ENCODE peak calls at places on chromosomes 6 and 20, in nine cellular contexts. One of them, this sample, is unnamed.

GRCh38 chr20:64145458-64146300 is 18.6 kb upstream of the MYT1 start:
- DNase-seq in breast epithelium: no peak
- DNase-seq in T-helper 2 cell: no peak
- DNase-seq in endothelial cell: no peak
- DNase-seq in activated gamma-delta T cell treated with Interleukin-2 at 50 U/mL for 16 hours: no peak
- DNase-seq in iris pigment epithelial cell: no peak
- DNase-seq in upper lobe of right lung: peak; percentile 30
- DNase-seq in brain microvascular endothelial cell: no peak
- DNase-seq in activated CD4-positive, alpha-beta T cell treated with anti-CD3 and anti-CD28 coated beads, Interleukin-2, amount 50 U/mL, for 1 hour: no peak
- DNase-seq in this sample: no peak

GRCh38 chr20:39245685-39246311 is 283.7 kb downstream of the DHX35 start:
- DNase-seq in breast epithelium: no peak
- DNase-seq in T-helper 2 cell: no peak
- DNase-seq in endothelial cell: no peak
- DNase-seq in activated gamma-delta T cell treated with Interleukin-2 at 50 U/mL for 16 hours: no peak
- DNase-seq in iris pigment epithelial cell: no peak
- DNase-seq in upper lobe of right lung: no peak
- DNase-seq in brain microvascular endothelial cell: no peak
- DNase-seq in activated CD4-positive, alpha-beta T cell treated with anti-CD3 and anti-CD28 coated beads, Interleukin-2, amount 50 U/mL, for 1 hour: no peak
- DNase-seq in this sample: no peak

GRCh38 chr6:15429146-15430110 is 183.6 kb downstream of the JARID2 start:
- DNase-seq in breast epithelium: no peak
- DNase-seq in T-helper 2 cell: no peak
- DNase-seq in endothelial cell: no peak
- DNase-seq in activated gamma-delta T cell treated with Interleukin-2 at 50 U/mL for 16 hours: no peak
- DNase-seq in iris pigment epithelial cell: peak; percentile 87
- DNase-seq in upper lobe of right lung: no peak
- DNase-seq in brain microvascular endothelial cell: peak; percentile 76
- DNase-seq in activated CD4-positive, alpha-beta T cell treated with anti-CD3 and anti-CD28 coated beads, Interleukin-2, amount 50 U/mL, for 1 hour: no peak
- DNase-seq in this sample: no peak

GRCh38 chr6:142867988-142868818 is 76.8 kb downstream of the HIVEP2 start:
- DNase-seq in breast epithelium: no peak
- DNase-seq in T-helper 2 cell: no peak
- DNase-seq in endothelial cell: no peak
- DNase-seq in activated gamma-delta T cell treated with Interleukin-2 at 50 U/mL for 16 hours: no peak
- DNase-seq in iris pigment epithelial cell: peak; percentile 64
- DNase-seq in upper lobe of right lung: no peak
- DNase-seq in brain microvascular endothelial cell: no peak
- DNase-seq in activated CD4-positive, alpha-beta T cell treated with anti-CD3 and anti-CD28 coated beads, Interleukin-2, amount 50 U/mL, for 1 hour: no peak
- DNase-seq in this sample: no peak

GRCh38 chr20:37734228-37734980 is 40.6 kb downstream of the CTNNBL1 start:
- DNase-seq in breast epithelium: no peak
- DNase-seq in T-helper 2 cell: no peak
- DNase-seq in endothelial cell: no peak
- DNase-seq in activated gamma-delta T cell treated with Interleukin-2 at 50 U/mL for 16 hours: no peak
- DNase-seq in iris pigment epithelial cell: peak; percentile 58
- DNase-seq in upper lobe of right lung: no peak
- DNase-seq in brain microvascular endothelial cell: peak; percentile 81
- DNase-seq in activated CD4-positive, alpha-beta T cell treated with anti-CD3 and anti-CD28 coated beads, Interleukin-2, amount 50 U/mL, for 1 hour: no peak
- DNase-seq in this sample: no peak

GRCh38 chr20:25987073-25987927 is 290.6 kb upstream of the ZNF337 start:
- DNase-seq in breast epithelium: no peak
- DNase-seq in T-helper 2 cell: peak; percentile 46
- DNase-seq in endothelial cell: peak; percentile 53
- DNase-seq in activated gamma-delta T cell treated with Interleukin-2 at 50 U/mL for 16 hours: peak; percentile 22
- DNase-seq in iris pigment epithelial cell: no peak
- DNase-seq in upper lobe of right lung: peak; percentile 72
- DNase-seq in brain microvascular endothelial cell: peak; percentile 35
- DNase-seq in activated CD4-positive, alpha-beta T cell treated with anti-CD3 and anti-CD28 coated beads, Interleukin-2, amount 50 U/mL, for 1 hour: peak; percentile 52
- DNase-seq in this sample: no peak

GRCh38 chr20:3751664-3752385 is 15.7 kb downstream of the ADISSP start:
- DNase-seq in breast epithelium: no peak
- DNase-seq in T-helper 2 cell: peak; percentile 48
- DNase-seq in endothelial cell: no peak
- DNase-seq in activated gamma-delta T cell treated with Interleukin-2 at 50 U/mL for 16 hours: no peak
- DNase-seq in iris pigment epithelial cell: no peak
- DNase-seq in upper lobe of right lung: peak; percentile 84
- DNase-seq in brain microvascular endothelial cell: no peak
- DNase-seq in activated CD4-positive, alpha-beta T cell treated with anti-CD3 and anti-CD28 coated beads, Interleukin-2, amount 50 U/mL, for 1 hour: peak; percentile 67
- DNase-seq in this sample: no peak

GRCh38 chr20:1328680-1329330 is at the start of gene SDCBP2:
- DNase-seq in breast epithelium: peak; percentile 71
- DNase-seq in T-helper 2 cell: no peak
- DNase-seq in endothelial cell: no peak
- DNase-seq in activated gamma-delta T cell treated with Interleukin-2 at 50 U/mL for 16 hours: no peak
- DNase-seq in iris pigment epithelial cell: no peak
- DNase-seq in upper lobe of right lung: peak; percentile 77
- DNase-seq in brain microvascular endothelial cell: no peak
- DNase-seq in activated CD4-positive, alpha-beta T cell treated with anti-CD3 and anti-CD28 coated beads, Interleukin-2, amount 50 U/mL, for 1 hour: no peak
- DNase-seq in this sample: no peak

GRCh38 chr6:140572129-140572528 is 1197.7 kb upstream of the CITED2 start:
- DNase-seq in breast epithelium: no peak
- DNase-seq in T-helper 2 cell: no peak
- DNase-seq in endothelial cell: no peak
- DNase-seq in activated gamma-delta T cell treated with Interleukin-2 at 50 U/mL for 16 hours: no peak
- DNase-seq in iris pigment epithelial cell: peak; percentile 94
- DNase-seq in upper lobe of right lung: no peak
- DNase-seq in brain microvascular endothelial cell: peak; percentile 67
- DNase-seq in activated CD4-positive, alpha-beta T cell treated with anti-CD3 and anti-CD28 coated beads, Interleukin-2, amount 50 U/mL, for 1 hour: no peak
- DNase-seq in this sample: no peak

GRCh38 chr20:64084209-64085152 is at the start of gene LKAAEAR1:
- DNase-seq in breast epithelium: no peak
- DNase-seq in T-helper 2 cell: no peak
- DNase-seq in endothelial cell: no peak
- DNase-seq in activated gamma-delta T cell treated with Interleukin-2 at 50 U/mL for 16 hours: no peak
- DNase-seq in iris pigment epithelial cell: no peak
- DNase-seq in upper lobe of right lung: no peak
- DNase-seq in brain microvascular endothelial cell: no peak
- DNase-seq in activated CD4-positive, alpha-beta T cell treated with anti-CD3 and anti-CD28 coated beads, Interleukin-2, amount 50 U/mL, for 1 hour: no peak
- DNase-seq in this sample: no peak

GRCh38 chr20:57656252-57656820 is 36.1 kb upstream of the ZBP1 start:
- DNase-seq in breast epithelium: no peak
- DNase-seq in T-helper 2 cell: no peak
- DNase-seq in endothelial cell: peak; percentile 2
- DNase-seq in activated gamma-delta T cell treated with Interleukin-2 at 50 U/mL for 16 hours: no peak
- DNase-seq in iris pigment epithelial cell: no peak
- DNase-seq in upper lobe of right lung: peak; percentile 56
- DNase-seq in brain microvascular endothelial cell: no peak
- DNase-seq in activated CD4-positive, alpha-beta T cell treated with anti-CD3 and anti-CD28 coated beads, Interleukin-2, amount 50 U/mL, for 1 hour: no peak
- DNase-seq in this sample: no peak

GRCh38 chr6:53530780-53531386 is 14.0 kb downstream of the GCLC start:
- DNase-seq in breast epithelium: no peak
- DNase-seq in T-helper 2 cell: no peak
- DNase-seq in endothelial cell: no peak
- DNase-seq in activated gamma-delta T cell treated with Interleukin-2 at 50 U/mL for 16 hours: no peak
- DNase-seq in iris pigment epithelial cell: no peak
- DNase-seq in upper lobe of right lung: no peak
- DNase-seq in brain microvascular endothelial cell: no peak
- DNase-seq in activated CD4-positive, alpha-beta T cell treated with anti-CD3 and anti-CD28 coated beads, Interleukin-2, amount 50 U/mL, for 1 hour: no peak
- DNase-seq in this sample: no peak

GRCh38 chr6:42200035-42200434 is 5.3 kb upstream of the GUCA1B start:
- DNase-seq in breast epithelium: no peak
- DNase-seq in T-helper 2 cell: no peak
- DNase-seq in endothelial cell: no peak
- DNase-seq in activated gamma-delta T cell treated with Interleukin-2 at 50 U/mL for 16 hours: no peak
- DNase-seq in iris pigment epithelial cell: peak; percentile 86
- DNase-seq in upper lobe of right lung: no peak
- DNase-seq in brain microvascular endothelial cell: peak; percentile 80
- DNase-seq in activated CD4-positive, alpha-beta T cell treated with anti-CD3 and anti-CD28 coated beads, Interleukin-2, amount 50 U/mL, for 1 hour: no peak
- DNase-seq in this sample: no peak

GRCh38 chr20:62900692-62901584 is 25.4 kb downstream of the DIDO1 start:
- DNase-seq in breast epithelium: peak; percentile 45
- DNase-seq in T-helper 2 cell: no peak
- DNase-seq in endothelial cell: peak; percentile 43
- DNase-seq in activated gamma-delta T cell treated with Interleukin-2 at 50 U/mL for 16 hours: no peak
- DNase-seq in iris pigment epithelial cell: no peak
- DNase-seq in upper lobe of right lung: no peak
- DNase-seq in brain microvascular endothelial cell: no peak
- DNase-seq in activated CD4-positive, alpha-beta T cell treated with anti-CD3 and anti-CD28 coated beads, Interleukin-2, amount 50 U/mL, for 1 hour: no peak
- DNase-seq in this sample: peak; percentile 63

GRCh38 chr6:149934249-149935156 is 7.3 kb upstream of the ULBP2 start:
- DNase-seq in breast epithelium: peak; percentile 43
- DNase-seq in T-helper 2 cell: peak; percentile 47
- DNase-seq in endothelial cell: peak; percentile 61
- DNase-seq in activated gamma-delta T cell treated with Interleukin-2 at 50 U/mL for 16 hours: peak; percentile 69
- DNase-seq in iris pigment epithelial cell: peak; percentile 73
- DNase-seq in upper lobe of right lung: no peak
- DNase-seq in brain microvascular endothelial cell: peak; percentile 83
- DNase-seq in activated CD4-positive, alpha-beta T cell treated with anti-CD3 and anti-CD28 coated beads, Interleukin-2, amount 50 U/mL, for 1 hour: peak; percentile 73
- DNase-seq in this sample: no peak

GRCh38 chr6:82750570-82750969 is 315.1 kb downstream of the UBE3D start:
- DNase-seq in breast epithelium: no peak
- DNase-seq in T-helper 2 cell: no peak
- DNase-seq in endothelial cell: no peak
- DNase-seq in activated gamma-delta T cell treated with Interleukin-2 at 50 U/mL for 16 hours: no peak
- DNase-seq in iris pigment epithelial cell: peak; percentile 5
- DNase-seq in upper lobe of right lung: no peak
- DNase-seq in brain microvascular endothelial cell: no peak
- DNase-seq in activated CD4-positive, alpha-beta T cell treated with anti-CD3 and anti-CD28 coated beads, Interleukin-2, amount 50 U/mL, for 1 hour: no peak
- DNase-seq in this sample: no peak

GRCh38 chr6:122438975-122439374 is 32.6 kb downstream of the SERINC1 start:
- DNase-seq in breast epithelium: no peak
- DNase-seq in T-helper 2 cell: no peak
- DNase-seq in endothelial cell: no peak
- DNase-seq in activated gamma-delta T cell treated with Interleukin-2 at 50 U/mL for 16 hours: no peak
- DNase-seq in iris pigment epithelial cell: no peak
- DNase-seq in upper lobe of right lung: no peak
- DNase-seq in brain microvascular endothelial cell: no peak
- DNase-seq in activated CD4-positive, alpha-beta T cell treated with anti-CD3 and anti-CD28 coated beads, Interleukin-2, amount 50 U/mL, for 1 hour: no peak
- DNase-seq in this sample: no peak

GRCh38 chr6:333379-334002 is 41.2 kb downstream of the DUSP22 start:
- DNase-seq in breast epithelium: no peak
- DNase-seq in T-helper 2 cell: no peak
- DNase-seq in endothelial cell: no peak
- DNase-seq in activated gamma-delta T cell treated with Interleukin-2 at 50 U/mL for 16 hours: no peak
- DNase-seq in iris pigment epithelial cell: no peak
- DNase-seq in upper lobe of right lung: peak; percentile 72
- DNase-seq in brain microvascular endothelial cell: no peak
- DNase-seq in activated CD4-positive, alpha-beta T cell treated with anti-CD3 and anti-CD28 coated beads, Interleukin-2, amount 50 U/mL, for 1 hour: no peak
- DNase-seq in this sample: no peak

GRCh38 chr6:119436583-119436982 is 87.0 kb upstream of the MAN1A1 start:
- DNase-seq in breast epithelium: no peak
- DNase-seq in T-helper 2 cell: no peak
- DNase-seq in endothelial cell: no peak
- DNase-seq in activated gamma-delta T cell treated with Interleukin-2 at 50 U/mL for 16 hours: no peak
- DNase-seq in iris pigment epithelial cell: no peak
- DNase-seq in upper lobe of right lung: no peak
- DNase-seq in brain microvascular endothelial cell: no peak
- DNase-seq in activated CD4-positive, alpha-beta T cell treated with anti-CD3 and anti-CD28 coated beads, Interleukin-2, amount 50 U/mL, for 1 hour: no peak
- DNase-seq in this sample: no peak

GRCh38 chr6:77019081-77019480 is 444.2 kb downstream of the HTR1B start:
- DNase-seq in breast epithelium: no peak
- DNase-seq in T-helper 2 cell: no peak
- DNase-seq in endothelial cell: no peak
- DNase-seq in activated gamma-delta T cell treated with Interleukin-2 at 50 U/mL for 16 hours: no peak
- DNase-seq in iris pigment epithelial cell: peak; percentile 70
- DNase-seq in upper lobe of right lung: no peak
- DNase-seq in brain microvascular endothelial cell: peak; percentile 39
- DNase-seq in activated CD4-positive, alpha-beta T cell treated with anti-CD3 and anti-CD28 coated beads, Interleukin-2, amount 50 U/mL, for 1 hour: no peak
- DNase-seq in this sample: no peak

GRCh38 chr6:157952751-157953479 is 28.7 kb upstream of the SYNJ2 start:
- DNase-seq in breast epithelium: no peak
- DNase-seq in T-helper 2 cell: no peak
- DNase-seq in endothelial cell: no peak
- DNase-seq in activated gamma-delta T cell treated with Interleukin-2 at 50 U/mL for 16 hours: no peak
- DNase-seq in iris pigment epithelial cell: no peak
- DNase-seq in upper lobe of right lung: no peak
- DNase-seq in brain microvascular endothelial cell: no peak
- DNase-seq in activated CD4-positive, alpha-beta T cell treated with anti-CD3 and anti-CD28 coated beads, Interleukin-2, amount 50 U/mL, for 1 hour: no peak
- DNase-seq in this sample: no peak

GRCh38 chr6:135251416-135251815 is 70.3 kb downstream of the MYB start:
- DNase-seq in breast epithelium: no peak
- DNase-seq in T-helper 2 cell: no peak
- DNase-seq in endothelial cell: no peak
- DNase-seq in activated gamma-delta T cell treated with Interleukin-2 at 50 U/mL for 16 hours: no peak
- DNase-seq in iris pigment epithelial cell: no peak
- DNase-seq in upper lobe of right lung: no peak
- DNase-seq in brain microvascular endothelial cell: no peak
- DNase-seq in activated CD4-positive, alpha-beta T cell treated with anti-CD3 and anti-CD28 coated beads, Interleukin-2, amount 50 U/mL, for 1 hour: no peak
- DNase-seq in this sample: peak; percentile 26

GRCh38 chr20:8860011-8860495 is 208.8 kb upstream of the PLCB4 start:
- DNase-seq in breast epithelium: no peak
- DNase-seq in T-helper 2 cell: no peak
- DNase-seq in endothelial cell: no peak
- DNase-seq in activated gamma-delta T cell treated with Interleukin-2 at 50 U/mL for 16 hours: no peak
- DNase-seq in iris pigment epithelial cell: peak; percentile 97
- DNase-seq in upper lobe of right lung: no peak
- DNase-seq in brain microvascular endothelial cell: peak; percentile 82
- DNase-seq in activated CD4-positive, alpha-beta T cell treated with anti-CD3 and anti-CD28 coated beads, Interleukin-2, amount 50 U/mL, for 1 hour: no peak
- DNase-seq in this sample: no peak

This sample was measured in HuH-7.5.